ENCODE peak calls at places on chromosomes 2 and 18, in five cellular contexts. V, N, Y, A and M are unnamed samples.

GRCh38 chr2:239539083-239539775 is 138.4 kb upstream of the HDAC4 start:
- DNase-seq in V (no peak), A (no peak), Y (no peak), N (no peak), M (no peak)

GRCh38 chr2:105176429-105176828 is 65.1 kb upstream of the GPR45 start:
- DNase-seq in Y (no peak), V (peak), A (peak), N (no peak), M (no peak)

GRCh38 chr2:172102159-172102857 is 392 bp downstream of the DLX2 start:
- DNase-seq in A (peak), V (no peak), Y (no peak), N (peak), M (peak)

GRCh38 chr2:237524631-237525030 is 37.6 kb downstream of the MLPH start:
- DNase-seq in A (no peak), Y (no peak), V (no peak), N (no peak), M (no peak)

GRCh38 chr2:97784953-97785352 is 71.6 kb downstream of the ZAP70 start:
- DNase-seq in V (no peak), Y (no peak), A (no peak), N (no peak), M (no peak)

GRCh38 chr2:64931536-64932326 is 57.5 kb upstream of the SLC1A4 start:
- DNase-seq in Y (no peak), A (no peak), N (no peak), V (no peak), M (no peak)

GRCh38 chr2:6626406-6627012 is 239.2 kb downstream of the CMPK2 start:
- DNase-seq in Y (peak), N (no peak), V (peak), A (no peak), M (no peak)

GRCh38 chr2:137005173-137005572 is 239.8 kb downstream of the THSD7B start:
- DNase-seq in V (no peak), Y (no peak), A (no peak), N (no peak), M (no peak)

GRCh38 chr2:19772981-19773380 is 128.8 kb downstream of the TTC32 start:
- DNase-seq in V (no peak), Y (no peak), A (no peak), N (no peak), M (no peak)

GRCh38 chr18:74624491-74624890 is 26.8 kb downstream of the ZNF407 start:
- DNase-seq in A (no peak), Y (no peak), N (no peak), V (no peak), M (no peak)

GRCh38 chr18:10705291-10705690 is 179.5 kb downstream of the NAPG start:
- DNase-seq in N (no peak), V (no peak), Y (no peak), A (no peak), M (no peak)

GRCh38 chr2:53353372-53354111 is 414.1 kb upstream of the CHAC2 start:
- DNase-seq in N (peak), Y (peak), V (peak), A (no peak), M (peak)

GRCh38 chr2:179488563-179488962 is 223.9 kb upstream of the SESTD1 start:
- DNase-seq in Y (no peak), N (no peak), A (no peak), V (no peak), M (no peak)

GRCh38 chr18:76922107-76922506 is 99.8 kb downstream of the ZNF236 start:
- DNase-seq in Y (peak), V (peak), A (no peak), N (peak), M (peak)

GRCh38 chr18:77650799-77651385 is 401.2 kb downstream of the GALR1 start:
- DNase-seq in A (peak), V (peak), N (peak), Y (peak), M (peak)

GRCh38 chr2:235536711-235537110 is 42.9 kb downstream of the AGAP1 start:
- DNase-seq in Y (no peak), A (no peak), N (no peak), V (no peak), M (no peak)

GRCh38 chr2:159925975-159926374 is 128.0 kb upstream of the CD302 start:
- DNase-seq in V (no peak), N (no peak), A (no peak), Y (no peak), M (no peak)

GRCh38 chr2:226403360-226403759 is 396.3 kb downstream of the IRS1 start:
- DNase-seq in N (no peak), V (no peak), A (no peak), Y (peak), M (no peak)

DNA sequence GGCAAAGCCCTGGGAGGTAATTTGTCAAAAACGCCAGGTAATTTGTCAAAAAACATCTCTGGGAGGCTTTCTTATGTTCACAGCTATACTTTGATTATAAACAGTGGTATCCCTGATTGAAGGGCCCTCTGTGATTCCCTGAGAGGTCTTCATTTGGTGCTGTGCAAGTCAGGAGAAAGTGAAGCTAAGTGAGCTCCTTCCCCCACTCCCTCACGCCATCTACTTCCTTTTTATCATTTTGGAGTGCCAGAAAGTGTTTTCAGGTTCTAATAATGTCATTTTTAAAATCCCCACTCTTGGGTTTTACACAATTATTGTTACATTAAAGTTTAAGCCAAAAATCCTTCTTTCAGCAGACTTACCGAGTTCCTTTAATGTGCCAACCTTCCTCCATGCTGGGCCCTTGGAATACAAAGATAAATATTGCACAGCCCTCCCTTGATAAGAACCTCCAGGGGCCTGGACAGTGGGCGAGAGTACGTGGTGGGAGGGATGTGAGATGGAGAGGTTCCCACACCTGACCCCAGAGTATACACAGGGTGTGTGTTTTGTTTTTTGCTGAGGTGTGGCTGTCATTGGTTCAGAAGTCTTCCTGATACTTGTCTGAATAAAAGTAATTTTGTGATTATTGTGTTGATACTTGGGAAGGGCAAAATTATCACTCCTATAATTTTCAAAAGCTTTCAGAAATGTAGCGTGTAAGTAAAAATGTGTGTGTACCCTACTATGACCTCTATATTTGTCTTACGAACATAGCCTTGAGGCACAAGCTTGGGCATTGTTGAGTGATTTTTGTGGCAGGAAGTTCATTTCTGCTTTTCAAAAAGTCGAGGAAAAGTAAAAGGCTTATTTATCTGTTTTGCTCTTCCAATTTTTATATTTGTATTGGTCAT is 8.1 kb downstream of the MAPRE2 start:
- DNase-seq in V (no peak), A (no peak), Y (no peak), N (no peak), M (no peak)
- H3K4me3 ChIP-seq in V (no peak), A (no peak), Y (no peak), N (no peak), M (no peak)

DNA sequence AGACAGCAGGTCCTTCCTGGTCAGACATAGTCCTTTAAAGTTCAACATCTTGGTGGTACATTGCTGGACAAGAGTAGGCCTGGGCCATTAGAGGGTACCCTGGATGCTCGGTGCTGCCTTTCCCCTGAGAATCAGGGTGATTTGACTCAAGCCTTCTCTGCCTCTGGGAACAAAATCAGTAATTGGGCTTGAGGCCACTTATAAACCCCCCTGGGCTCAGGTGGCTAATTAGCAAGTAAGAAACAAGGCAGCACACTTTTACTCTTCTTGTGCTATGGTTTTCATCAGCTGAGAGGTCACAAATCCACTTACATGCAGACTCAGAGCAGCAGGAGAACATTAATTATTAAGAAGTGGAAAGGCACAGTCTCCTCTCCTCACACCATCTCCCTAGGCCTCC is 29.9 kb upstream of the CASP10 start:
- DNase-seq in A (no peak), N (no peak), Y (no peak), V (no peak), M (no peak)
- H3K4me3 ChIP-seq in A (no peak), N (no peak), Y (no peak), V (no peak), M (no peak)

GRCh38 chr2:46540496-46541342 is 61.4 kb downstream of the TMEM247 start:
- DNase-seq in N (peak), A (no peak), V (peak), Y (peak), M (no peak)
- H3K4me3 ChIP-seq in N (no peak), A (peak), V (no peak), Y (no peak), M (no peak)

GRCh38 chr2:9949992-9950520 is 1.4 kb upstream of the GRHL1 start:
- DNase-seq in V (no peak), N (no peak), A (no peak), Y (no peak), M (no peak)

GRCh38 chr2:9951522-9952285 is at the start of gene GRHL1:
- DNase-seq in Y (peak), A (peak), V (peak), N (peak), M (peak)

GRCh38 chr2:9949239-9949991 is 2.1 kb upstream of the GRHL1 start:
- DNase-seq in N (no peak), A (peak), V (no peak), Y (no peak), M (no peak)

GRCh38 chr2:9951272-9951521 is 296 bp upstream of the GRHL1 start:
- DNase-seq in N (no peak), Y (no peak), V (no peak), A (no peak), M (no peak)

GRCh38 chr2:9950521-9951271 is 797 bp upstream of the GRHL1 start:
- DNase-seq in N (no peak), A (peak), Y (no peak), V (peak), M (no peak)
- H3K4me3 ChIP-seq in N (peak), A (peak), Y (peak), V (peak), M (peak)

DNA sequence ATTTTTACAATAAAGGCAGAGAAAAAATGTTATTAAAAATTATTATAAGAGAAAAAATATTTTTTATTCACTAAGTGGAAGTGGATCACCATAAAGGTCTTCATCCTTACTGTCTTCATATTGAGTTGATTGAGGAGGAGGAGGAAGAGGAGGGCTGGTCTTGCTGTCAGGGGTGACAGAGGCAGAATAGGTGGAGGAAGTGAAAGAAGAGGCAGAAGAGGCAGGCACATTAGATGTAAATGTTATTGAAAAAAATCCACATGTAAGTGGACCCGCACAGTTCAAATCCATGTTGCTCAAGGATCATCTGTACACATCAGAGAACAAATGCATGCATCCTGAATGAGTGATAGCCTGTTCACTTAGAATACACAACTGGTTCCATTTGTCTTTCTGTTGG is 6.4 kb upstream of the SPATS2L start:
- DNase-seq in N (no peak), V (peak), A (no peak), Y (no peak), M (no peak)
- H3K4me3 ChIP-seq in N (no peak), V (no peak), A (no peak), Y (no peak), M (no peak)